ENCODE peak calls at places on chromosomes 4 and X, in seven cellular contexts. Z is nucleus accumbens; I is left cardiac atrium; N is AG04450; X is left kidney; W is stimulated activated CD4-positive, alpha-beta T cell treated with anti-CD3 and anti-CD28 coated beads, Interleukin-4, amount 100 ng/mL, for 48 hours; Y is NCI-H2081. T is an unnamed sample.
A peak's percentile ranks its signal among the peaks of the same experiment; 100 is the strongest.

GRCh38 chr4:185849543-185850185 is 37.7 kb upstream of the SORBS2 start:
- DNase-seq in Z (no peak), I (peak; percentile 56), N (no peak), X (no peak), W (no peak), Y (no peak), T (no peak)

GRCh38 chr4:122688529-122688928 is 44.0 kb upstream of the BBS12 start:
- DNase-seq in Z (no peak), I (no peak), N (no peak), X (no peak), W (no peak), Y (no peak), T (no peak)

GRCh38 chrX:19747672-19748610 is 139.5 kb downstream of the SH3KBP1 start:
- DNase-seq in Z (no peak), I (no peak), N (no peak), X (no peak), W (peak; percentile 31), Y (no peak), T (peak; percentile 79)

GRCh38 chr4:173516621-173517612 is 13.1 kb downstream of the HAND2 start:
- DNase-seq in Z (no peak), I (no peak), N (no peak), X (peak; percentile 48), W (no peak), Y (no peak), T (no peak)

GRCh38 chr4:14928035-14928434 is 74.2 kb upstream of the CPEB2 start:
- DNase-seq in Z (no peak), I (no peak), N (no peak), X (no peak), W (no peak), Y (peak; percentile 3), T (no peak)

GRCh38 chr4:122591196-122591595 is 29.7 kb downstream of the IL21 start:
- DNase-seq in Z (no peak), I (no peak), N (no peak), X (no peak), W (no peak), Y (no peak), T (no peak)

GRCh38 chrX:311156-312129 is 7.2 kb downstream of the GTPBP6 start:
- DNase-seq in Z (no peak), I (peak; percentile 16), N (no peak), X (no peak), W (no peak), Y (no peak), T (no peak)

GRCh38 chr4:11954093-11954492 is 525.4 kb upstream of the HS3ST1 start:
- DNase-seq in Z (no peak), I (no peak), N (no peak), X (peak; percentile 16), W (no peak), Y (peak; percentile 24), T (no peak)

GRCh38 chrX:1390621-1391369 is 1.1 kb downstream of the SLC25A6 start:
- DNase-seq in Z (no peak), I (peak; percentile 34), N (no peak), X (no peak), W (no peak), Y (no peak), T (no peak)

GRCh38 chrX:65706041-65706828 is 38.8 kb downstream of the MSN start:
- DNase-seq in Z (no peak), I (peak; percentile 63), N (no peak), X (no peak), W (peak; percentile 30), Y (no peak), T (no peak)

GRCh38 chrX:72576161-72576896 is 3.7 kb upstream of the HDAC8 start:
- DNase-seq in Z (no peak), I (no peak), N (no peak), X (no peak), W (no peak), Y (no peak), T (no peak)

GRCh38 chr4:66575024-66575696 is 904.9 kb upstream of the EPHA5 start:
- DNase-seq in Z (no peak), I (peak; percentile 46), N (no peak), X (peak; percentile 3), W (no peak), Y (no peak), T (no peak)

GRCh38 chrX:77742788-77743476 is 43.1 kb downstream of the ATRX start:
- DNase-seq in Z (peak; percentile 1), I (peak; percentile 41), N (no peak), X (peak; percentile 16), W (no peak), Y (no peak), T (no peak)

GRCh38 chr4:123623611-123624010 is 227.0 kb downstream of the SPRY1 start:
- DNase-seq in Z (no peak), I (no peak), N (no peak), X (no peak), W (no peak), Y (no peak), T (no peak)

GRCh38 chrX:460823-461640 is 74.3 kb upstream of the PPP2R3B start:
- DNase-seq in Z (no peak), I (no peak), N (no peak), X (no peak), W (no peak), Y (no peak), T (no peak)

GRCh38 chrX:108312011-108312410 is 126.2 kb downstream of the COL4A6 start:
- DNase-seq in Z (no peak), I (no peak), N (no peak), X (no peak), W (no peak), Y (no peak), T (no peak)

GRCh38 chr4:14178421-14178820 is 550.9 kb upstream of the BOD1L1 start:
- DNase-seq in Z (no peak), I (no peak), N (no peak), X (no peak), W (no peak), Y (no peak), T (no peak)

GRCh38 chr4:7348946-7349900 is 85.5 kb downstream of the PSAPL1 start:
- DNase-seq in Z (no peak), I (no peak), N (no peak), X (no peak), W (no peak), Y (no peak), T (no peak)

GRCh38 chr4:16852644-16853043 is 45.8 kb downstream of the LDB2 start:
- DNase-seq in Z (no peak), I (no peak), N (no peak), X (no peak), W (no peak), Y (no peak), T (no peak)

GRCh38 chrX:17413228-17413627 is 38.2 kb downstream of the NHS start:
- DNase-seq in Z (no peak), I (no peak), N (peak; percentile 54), X (no peak), W (no peak), Y (no peak), T (no peak)

T was measured in central memory CD8-positive, alpha-beta T cell.